ENCODE peak calls at places on chromosomes 13 and 19, in ten cellular contexts. One of them, this sample, is unnamed.
A peak's percentile ranks its signal among the peaks of the same experiment; 100 is the strongest.

GRCh38 chr19:36120092-36120983 is 5.1 kb downstream of the TBCB start:
- DNase-seq in CD4-positive, CD25-positive, alpha-beta regulatory T cell: no peak
- DNase-seq in heart left ventricle: no peak
- DNase-seq in K562: no peak
- DNase-seq in mammary epithelial cell: no peak
- DNase-seq in ascending aorta: no peak
- DNase-seq in suprapubic skin: no peak
- DNase-seq in PC-3: no peak
- DNase-seq in coronary artery: no peak
- DNase-seq in SK-N-SH: peak; percentile 30
- DNase-seq in this sample: no peak

GRCh38 chr13:108156749-108157148 is 58.6 kb downstream of the LIG4 start:
- DNase-seq in CD4-positive, CD25-positive, alpha-beta regulatory T cell: no peak
- DNase-seq in heart left ventricle: no peak
- DNase-seq in K562: no peak
- DNase-seq in mammary epithelial cell: no peak
- DNase-seq in ascending aorta: no peak
- DNase-seq in suprapubic skin: no peak
- DNase-seq in PC-3: no peak
- DNase-seq in coronary artery: no peak
- DNase-seq in SK-N-SH: no peak
- DNase-seq in this sample: no peak

GRCh38 chr19:39546599-39546998 is 6.6 kb upstream of the EID2 start:
- DNase-seq in CD4-positive, CD25-positive, alpha-beta regulatory T cell: no peak
- DNase-seq in heart left ventricle: no peak
- DNase-seq in K562: peak; percentile 34
- DNase-seq in mammary epithelial cell: peak; percentile 21
- DNase-seq in ascending aorta: no peak
- DNase-seq in suprapubic skin: no peak
- DNase-seq in PC-3: peak; percentile 14
- DNase-seq in coronary artery: no peak
- DNase-seq in SK-N-SH: no peak
- DNase-seq in this sample: no peak

GRCh38 chr13:39602614-39603366 is at the start of gene LHFPL6:
- DNase-seq in CD4-positive, CD25-positive, alpha-beta regulatory T cell: peak; percentile 45
- DNase-seq in heart left ventricle: peak; percentile 91
- DNase-seq in K562: peak; percentile 1
- DNase-seq in mammary epithelial cell: peak; percentile 84
- DNase-seq in ascending aorta: peak; percentile 90
- DNase-seq in suprapubic skin: peak; percentile 92
- DNase-seq in PC-3: peak; percentile 63
- DNase-seq in coronary artery: peak; percentile 91
- DNase-seq in SK-N-SH: peak; percentile 88
- DNase-seq in this sample: peak; percentile 90

GRCh38 chr19:6752257-6753177 is 13.0 kb downstream of the TRIP10 start:
- DNase-seq in CD4-positive, CD25-positive, alpha-beta regulatory T cell: no peak
- DNase-seq in heart left ventricle: no peak
- DNase-seq in K562: no peak
- DNase-seq in mammary epithelial cell: no peak
- DNase-seq in ascending aorta: no peak
- DNase-seq in suprapubic skin: no peak
- DNase-seq in PC-3: no peak
- DNase-seq in coronary artery: no peak
- DNase-seq in SK-N-SH: no peak
- DNase-seq in this sample: no peak

GRCh38 chr13:57633950-57634828 is 2.6 kb downstream of the PCDH17 start:
- DNase-seq in CD4-positive, CD25-positive, alpha-beta regulatory T cell: no peak
- DNase-seq in heart left ventricle: peak; percentile 20
- DNase-seq in K562: no peak
- DNase-seq in mammary epithelial cell: no peak
- DNase-seq in ascending aorta: no peak
- DNase-seq in suprapubic skin: no peak
- DNase-seq in PC-3: no peak
- DNase-seq in coronary artery: no peak
- DNase-seq in SK-N-SH: peak; percentile 48
- DNase-seq in this sample: peak; percentile 20

GRCh38 chr19:11293468-11294389 is 2.2 kb upstream of the TSPAN16 start:
- DNase-seq in CD4-positive, CD25-positive, alpha-beta regulatory T cell: peak; percentile 81
- DNase-seq in heart left ventricle: peak; percentile 94
- DNase-seq in K562: peak; percentile 90
- DNase-seq in mammary epithelial cell: peak; percentile 93
- DNase-seq in ascending aorta: peak; percentile 99
- DNase-seq in suprapubic skin: peak; percentile 97
- DNase-seq in PC-3: peak; percentile 99
- DNase-seq in coronary artery: peak; percentile 98
- DNase-seq in SK-N-SH: peak; percentile 96
- DNase-seq in this sample: peak; percentile 95

GRCh38 chr13:24777171-24777570 is 13.2 kb downstream of the RNF17 start:
- DNase-seq in CD4-positive, CD25-positive, alpha-beta regulatory T cell: no peak
- DNase-seq in heart left ventricle: no peak
- DNase-seq in K562: no peak
- DNase-seq in mammary epithelial cell: peak; percentile 49
- DNase-seq in ascending aorta: no peak
- DNase-seq in suprapubic skin: no peak
- DNase-seq in PC-3: peak; percentile 9
- DNase-seq in coronary artery: no peak
- DNase-seq in SK-N-SH: no peak
- DNase-seq in this sample: no peak

GRCh38 chr13:46554971-46555370 is 2.0 kb downstream of the LRCH1 start:
- DNase-seq in CD4-positive, CD25-positive, alpha-beta regulatory T cell: no peak
- DNase-seq in heart left ventricle: no peak
- DNase-seq in K562: no peak
- DNase-seq in mammary epithelial cell: peak; percentile 35
- DNase-seq in ascending aorta: no peak
- DNase-seq in suprapubic skin: no peak
- DNase-seq in PC-3: no peak
- DNase-seq in coronary artery: no peak
- DNase-seq in SK-N-SH: no peak
- DNase-seq in this sample: no peak

GRCh38 chr19:35673121-35673804 is 6.9 kb downstream of the UPK1A start:
- DNase-seq in CD4-positive, CD25-positive, alpha-beta regulatory T cell: peak; percentile 50
- DNase-seq in heart left ventricle: no peak
- DNase-seq in K562: peak; percentile 52
- DNase-seq in mammary epithelial cell: peak; percentile 84
- DNase-seq in ascending aorta: peak; percentile 68
- DNase-seq in suprapubic skin: no peak
- DNase-seq in PC-3: no peak
- DNase-seq in coronary artery: no peak
- DNase-seq in SK-N-SH: peak; percentile 84
- DNase-seq in this sample: no peak

GRCh38 chr19:21608571-21608970 is 103.2 kb downstream of the ZNF429 start:
- DNase-seq in CD4-positive, CD25-positive, alpha-beta regulatory T cell: no peak
- DNase-seq in heart left ventricle: no peak
- DNase-seq in K562: no peak
- DNase-seq in mammary epithelial cell: no peak
- DNase-seq in ascending aorta: no peak
- DNase-seq in suprapubic skin: no peak
- DNase-seq in PC-3: no peak
- DNase-seq in coronary artery: no peak
- DNase-seq in SK-N-SH: no peak
- DNase-seq in this sample: no peak

GRCh38 chr13:73334459-73334858 is 275.7 kb downstream of the KLF5 start:
- DNase-seq in CD4-positive, CD25-positive, alpha-beta regulatory T cell: no peak
- DNase-seq in heart left ventricle: no peak
- DNase-seq in K562: no peak
- DNase-seq in mammary epithelial cell: peak; percentile 88
- DNase-seq in ascending aorta: no peak
- DNase-seq in suprapubic skin: no peak
- DNase-seq in PC-3: peak; percentile 67
- DNase-seq in coronary artery: no peak
- DNase-seq in SK-N-SH: no peak
- DNase-seq in this sample: no peak

GRCh38 chr19:1361601-1362384 is 21.9 kb upstream of the NDUFS7 start:
- DNase-seq in CD4-positive, CD25-positive, alpha-beta regulatory T cell: no peak
- DNase-seq in heart left ventricle: no peak
- DNase-seq in K562: no peak
- DNase-seq in mammary epithelial cell: no peak
- DNase-seq in ascending aorta: no peak
- DNase-seq in suprapubic skin: no peak
- DNase-seq in PC-3: peak; percentile 49
- DNase-seq in coronary artery: no peak
- DNase-seq in SK-N-SH: no peak
- DNase-seq in this sample: no peak

GRCh38 chr13:24040835-24041234 is 119.7 kb upstream of the SPATA13 start:
- DNase-seq in CD4-positive, CD25-positive, alpha-beta regulatory T cell: no peak
- DNase-seq in heart left ventricle: no peak
- DNase-seq in K562: no peak
- DNase-seq in mammary epithelial cell: no peak
- DNase-seq in ascending aorta: no peak
- DNase-seq in suprapubic skin: no peak
- DNase-seq in PC-3: no peak
- DNase-seq in coronary artery: no peak
- DNase-seq in SK-N-SH: no peak
- DNase-seq in this sample: no peak

GRCh38 chr19:10797541-10798256 is 38.3 kb downstream of the TMED1 start:
- DNase-seq in CD4-positive, CD25-positive, alpha-beta regulatory T cell: peak; percentile 96
- DNase-seq in heart left ventricle: no peak
- DNase-seq in K562: no peak
- DNase-seq in mammary epithelial cell: no peak
- DNase-seq in ascending aorta: no peak
- DNase-seq in suprapubic skin: no peak
- DNase-seq in PC-3: no peak
- DNase-seq in coronary artery: no peak
- DNase-seq in SK-N-SH: peak; percentile 25
- DNase-seq in this sample: no peak

GRCh38 chr13:25881946-25882574 is 169.8 kb downstream of the SHISA2 start:
- DNase-seq in CD4-positive, CD25-positive, alpha-beta regulatory T cell: no peak
- DNase-seq in heart left ventricle: no peak
- DNase-seq in K562: no peak
- DNase-seq in mammary epithelial cell: no peak
- DNase-seq in ascending aorta: no peak
- DNase-seq in suprapubic skin: no peak
- DNase-seq in PC-3: no peak
- DNase-seq in coronary artery: no peak
- DNase-seq in SK-N-SH: peak; percentile 64
- DNase-seq in this sample: no peak
- H3K27ac ChIP-seq in CD4-positive, CD25-positive, alpha-beta regulatory T cell: no peak overlapping the region
- H3K27ac ChIP-seq in heart left ventricle: no peak overlapping the region
- H3K27ac ChIP-seq in K562: no peak overlapping the region
- H3K27ac ChIP-seq in mammary epithelial cell: no peak overlapping the region
- H3K27ac ChIP-seq in ascending aorta: no peak overlapping the region
- H3K27ac ChIP-seq in suprapubic skin: no peak overlapping the region
- H3K27ac ChIP-seq in PC-3: no peak overlapping the region
- H3K27ac ChIP-seq in coronary artery: no peak overlapping the region
- H3K27ac ChIP-seq in SK-N-SH: no peak overlapping the region
- H3K27ac ChIP-seq in this sample: no peak overlapping the region

DNA sequence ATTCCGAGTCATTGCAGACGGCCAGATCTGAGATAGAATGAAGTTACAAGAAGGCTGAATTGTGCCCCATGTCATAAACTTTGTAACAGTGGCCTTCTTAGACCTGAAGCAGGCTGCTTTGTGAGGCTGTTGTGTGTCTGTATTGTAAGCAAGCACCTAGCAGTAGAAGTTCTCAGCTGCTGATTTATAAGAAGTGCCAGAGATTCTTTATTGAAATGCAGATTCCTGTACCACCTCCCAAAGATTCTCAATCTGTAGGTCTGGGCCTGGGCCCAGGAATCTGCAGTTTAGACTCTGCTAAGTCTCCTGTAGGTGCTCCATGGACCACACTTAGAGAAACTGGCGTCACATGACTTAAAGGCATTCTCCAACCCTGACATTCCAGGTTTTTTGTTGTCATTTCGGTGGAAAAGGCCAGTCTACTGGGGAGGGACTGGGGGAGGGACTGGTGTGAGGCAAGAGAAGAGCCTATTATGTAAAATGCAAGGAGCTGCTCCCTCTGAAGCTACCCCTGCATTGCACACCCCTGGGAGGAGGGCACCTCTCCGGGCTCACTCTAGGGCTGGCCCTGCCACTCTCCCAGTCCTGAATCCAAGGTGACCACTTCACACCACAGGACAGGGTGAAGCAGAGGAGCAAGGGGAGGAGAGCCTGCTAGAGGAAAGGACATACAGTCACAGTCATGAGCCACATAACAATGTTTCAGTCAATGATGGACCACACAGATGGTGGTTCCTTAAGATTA is 769 bp upstream of the TMEM272 start:
- DNase-seq in CD4-positive, CD25-positive, alpha-beta regulatory T cell: no peak
- DNase-seq in heart left ventricle: no peak
- DNase-seq in K562: no peak
- DNase-seq in mammary epithelial cell: no peak
- DNase-seq in ascending aorta: no peak
- DNase-seq in suprapubic skin: no peak
- DNase-seq in PC-3: no peak
- DNase-seq in coronary artery: no peak
- DNase-seq in SK-N-SH: no peak
- DNase-seq in this sample: no peak
- H3K4me3 ChIP-seq in CD4-positive, CD25-positive, alpha-beta regulatory T cell: no peak overlapping the region
- H3K4me3 ChIP-seq in heart left ventricle: no peak overlapping the region
- H3K4me3 ChIP-seq in K562: no peak overlapping the region
- H3K4me3 ChIP-seq in mammary epithelial cell: no peak overlapping the region
- H3K4me3 ChIP-seq in ascending aorta: no peak overlapping the region
- H3K4me3 ChIP-seq in suprapubic skin: no peak overlapping the region
- H3K4me3 ChIP-seq in PC-3: no peak overlapping the region
- H3K4me3 ChIP-seq in coronary artery: peak overlapping the region; percentile 42
- H3K4me3 ChIP-seq in SK-N-SH: no peak overlapping the region
- H3K4me3 ChIP-seq in this sample: peak overlapping the region; percentile 7

DNA sequence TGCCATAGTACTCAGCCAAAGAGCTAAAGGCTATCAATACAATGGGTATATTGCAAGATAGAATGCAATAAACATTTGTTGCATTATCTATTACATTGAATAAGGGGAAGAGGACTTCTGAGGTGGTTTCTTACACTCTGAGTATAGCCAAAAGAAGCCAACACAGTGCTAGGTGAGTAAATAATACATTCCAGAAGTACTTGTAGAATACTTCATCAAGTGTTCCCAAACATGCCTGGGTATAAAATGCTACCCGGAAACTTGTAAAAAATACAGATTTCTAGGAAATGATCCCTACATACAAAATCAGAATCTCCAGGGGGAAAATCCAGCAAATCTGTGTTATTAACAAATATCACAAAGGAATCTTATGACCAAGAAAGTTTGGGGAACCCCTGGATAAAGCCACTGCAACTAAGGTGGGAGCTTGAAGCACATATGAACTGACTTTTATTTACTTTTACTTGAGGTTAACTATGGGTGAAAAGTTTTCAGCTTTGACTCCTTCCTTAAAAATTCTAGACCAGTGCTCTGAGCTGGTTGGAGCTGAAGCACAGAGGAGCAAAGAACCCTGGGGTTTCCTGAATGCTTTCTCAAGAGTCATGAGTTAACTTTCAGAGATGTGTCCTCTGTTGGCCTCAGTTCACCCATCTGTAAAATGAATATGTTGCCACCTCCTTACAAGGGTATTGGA is 136.0 kb downstream of the OXGR1 start:
- DNase-seq in CD4-positive, CD25-positive, alpha-beta regulatory T cell: no peak
- DNase-seq in heart left ventricle: no peak
- DNase-seq in K562: no peak
- DNase-seq in mammary epithelial cell: no peak
- DNase-seq in ascending aorta: no peak
- DNase-seq in suprapubic skin: no peak
- DNase-seq in PC-3: no peak
- DNase-seq in coronary artery: no peak
- DNase-seq in SK-N-SH: no peak
- DNase-seq in this sample: no peak
- H3K27ac ChIP-seq in CD4-positive, CD25-positive, alpha-beta regulatory T cell: no peak overlapping the region
- H3K27ac ChIP-seq in heart left ventricle: no peak overlapping the region
- H3K27ac ChIP-seq in K562: no peak overlapping the region
- H3K27ac ChIP-seq in mammary epithelial cell: no peak overlapping the region
- H3K27ac ChIP-seq in ascending aorta: no peak overlapping the region
- H3K27ac ChIP-seq in suprapubic skin: no peak overlapping the region
- H3K27ac ChIP-seq in PC-3: no peak overlapping the region
- H3K27ac ChIP-seq in coronary artery: no peak overlapping the region
- H3K27ac ChIP-seq in SK-N-SH: no peak overlapping the region
- H3K27ac ChIP-seq in this sample: no peak overlapping the region

GRCh38 chr19:49579193-49579592 is 1.2 kb downstream of the NOSIP start:
- DNase-seq in CD4-positive, CD25-positive, alpha-beta regulatory T cell: no peak
- DNase-seq in heart left ventricle: no peak
- DNase-seq in K562: no peak
- DNase-seq in mammary epithelial cell: no peak
- DNase-seq in ascending aorta: no peak
- DNase-seq in suprapubic skin: no peak
- DNase-seq in PC-3: no peak
- DNase-seq in coronary artery: no peak
- DNase-seq in SK-N-SH: no peak
- DNase-seq in this sample: no peak
- H3K4me3 ChIP-seq in CD4-positive, CD25-positive, alpha-beta regulatory T cell: peak overlapping the region; percentile 94
- H3K4me3 ChIP-seq in heart left ventricle: peak overlapping the region; percentile 80
- H3K4me3 ChIP-seq in K562: peak overlapping the region; percentile 78
- H3K4me3 ChIP-seq in mammary epithelial cell: no peak overlapping the region
- H3K4me3 ChIP-seq in ascending aorta: peak overlapping the region; percentile 78
- H3K4me3 ChIP-seq in suprapubic skin: peak overlapping the region; percentile 64
- H3K4me3 ChIP-seq in PC-3: peak overlapping the region; percentile 96
- H3K4me3 ChIP-seq in coronary artery: peak overlapping the region; percentile 91
- H3K4me3 ChIP-seq in SK-N-SH: peak overlapping the region; percentile 88
- H3K4me3 ChIP-seq in this sample: no peak overlapping the region